ENCODE peak calls at places on chromosomes 7 and 10, in four cellular contexts. V, R, T and Y are unnamed samples.

GRCh38 chr10:99532687-99533495 is at the start of gene NKX2-3:
- DNase-seq in R (peak; percentile 22), V (no peak), T (peak; percentile 8), Y (peak; percentile 36)

GRCh38 chr10:24208661-24209420 is at the start of gene KIAA1217:
- DNase-seq in V (no peak), R (no peak), T (peak; percentile 31), Y (peak; percentile 57)

GRCh38 chr7:98603010-98603777 is 13.9 kb upstream of the NPTX2 start:
- DNase-seq in T (no peak), R (no peak), V (no peak), Y (no peak)

GRCh38 chr10:73591935-73592699 is 975 bp upstream of the USP54 start:
- DNase-seq in V (peak; percentile 47), R (peak; percentile 53), T (peak; percentile 39), Y (peak; percentile 44)

GRCh38 chr7:86598311-86598710 is 45.4 kb upstream of the GRM3 start:
- DNase-seq in R (no peak), T (no peak), V (peak; percentile 30), Y (no peak)

GRCh38 chr10:33791295-33791694 is 456.8 kb upstream of the NRP1 start:
- DNase-seq in R (no peak), V (no peak), T (no peak), Y (no peak)

GRCh38 chr7:26356929-26357792 is 65.5 kb downstream of the SNX10 start:
- DNase-seq in T (peak; percentile 40), R (no peak), V (no peak), Y (no peak)

GRCh38 chr10:11849908-11850307 is 26.8 kb downstream of the PROSER2 start:
- DNase-seq in R (no peak), V (no peak), T (peak; percentile 77), Y (no peak)

GRCh38 chr7:5422324-5423271 is 1.0 kb downstream of the TNRC18 start:
- DNase-seq in R (no peak), V (no peak), T (peak; percentile 52), Y (peak; percentile 72)

GRCh38 chr7:12814107-12814506 is 126.7 kb downstream of the ARL4A start:
- DNase-seq in T (no peak), V (no peak), R (no peak), Y (no peak)

GRCh38 chr7:112266595-112267270 is 60.2 kb downstream of the ZNF277 start:
- DNase-seq in T (peak; percentile 44), R (no peak), V (no peak), Y (peak; percentile 70)

GRCh38 chr7:100208911-100209408 is 10.8 kb upstream of the PVRIG start:
- DNase-seq in T (no peak), R (no peak), V (no peak), Y (no peak)

GRCh38 chr10:819326-819725 is 112.2 kb downstream of the LARP4B start:
- DNase-seq in V (no peak), T (peak; percentile 86), R (no peak), Y (peak; percentile 83)

GRCh38 chr7:25926891-25927625 is 224.9 kb upstream of the NFE2L3 start:
- DNase-seq in V (no peak), T (no peak), R (no peak), Y (no peak)